ENCODE peak calls at places on chromosomes 2 and 18, in nine cellular contexts. G, A, Z, N, W, U, D, H and C are unnamed samples.

GRCh38 chr18:62486290-62486964 is 36.4 kb upstream of the ZCCHC2 start:
- DNase-seq in H (no peak), N (no peak), Z (peak), G (peak), U (no peak), D (peak), W (no peak), A (no peak), C (peak)

GRCh38 chr2:240579771-240580614 is 6.5 kb upstream of the CAPN10 start:
- DNase-seq in U (peak), N (no peak), G (peak), W (no peak), D (peak), H (peak), A (peak), Z (peak), C (peak)

GRCh38 chr2:29159125-29159524 is 43.9 kb downstream of the CLIP4 start:
- DNase-seq in N (no peak), A (no peak), Z (no peak), U (no peak), G (no peak), D (no peak), W (no peak), H (no peak), C (no peak)

GRCh38 chr2:230902180-230902899 is 22.7 kb downstream of the GPR55 start:
- DNase-seq in H (peak), G (peak), Z (peak), U (peak), A (peak), W (no peak), N (peak), D (peak), C (peak)

GRCh38 chr2:219119422-219120043 is 41.1 kb downstream of the NHEJ1 start:
- DNase-seq in W (peak), N (peak), U (peak), H (peak), G (peak), A (peak), Z (peak), D (peak), C (peak)

GRCh38 chr2:60311524-60311923 is 241.9 kb downstream of the BCL11A start:
- DNase-seq in A (no peak), U (no peak), Z (no peak), G (no peak), H (no peak), N (no peak), W (no peak), D (no peak), C (no peak)

GRCh38 chr2:74583504-74583903 is 29.0 kb downstream of the DOK1 start:
- DNase-seq in N (no peak), W (no peak), D (no peak), G (no peak), Z (peak), U (no peak), A (no peak), H (no peak), C (peak)

GRCh38 chr2:58895849-58896248 is 654.7 kb upstream of the FANCL start:
- DNase-seq in U (no peak), W (no peak), H (no peak), D (no peak), Z (peak), N (no peak), G (no peak), A (no peak), C (no peak)

GRCh38 chr2:67997528-67998267 is 65.1 kb downstream of the C1D start:
- DNase-seq in U (no peak), W (no peak), H (no peak), A (peak), G (peak), Z (peak), D (peak), N (no peak), C (peak)

GRCh38 chr2:38474833-38475566 is 97.9 kb upstream of the ATL2 start:
- DNase-seq in W (no peak), N (no peak), D (no peak), Z (no peak), A (no peak), G (no peak), H (no peak), U (no peak), C (no peak)

GRCh38 chr2:19217203-19217602 is 141.2 kb downstream of the OSR1 start:
- DNase-seq in N (no peak), H (no peak), G (no peak), Z (peak), D (no peak), U (no peak), W (no peak), A (no peak), C (peak)

GRCh38 chr18:63994783-63995399 is 25.0 kb downstream of the SERPINB8 start:
- DNase-seq in H (peak), D (peak), N (peak), Z (peak), W (no peak), G (peak), U (peak), A (peak), C (peak)

GRCh38 chr2:28436525-28437051 is 43.9 kb downstream of the FOSL2 start:
- DNase-seq in Z (no peak), W (no peak), H (no peak), D (peak), U (no peak), N (no peak), A (no peak), G (peak), C (no peak)

GRCh38 chr2:6828299-6828584 is 37.5 kb downstream of the CMPK2 start:
- DNase-seq in Z (peak), W (no peak), U (peak), H (peak), G (no peak), N (no peak), D (no peak), A (no peak), C (peak)

GRCh38 chr2:179579744-179580143 is 281.7 kb downstream of the ZNF385B start:
- DNase-seq in W (no peak), A (no peak), H (no peak), Z (peak), N (no peak), D (no peak), G (no peak), U (no peak), C (peak)

GRCh38 chr2:174797792-174798276 is 33.6 kb upstream of the CHRNA1 start:
- DNase-seq in G (no peak), A (peak), N (no peak), Z (peak), W (no peak), H (no peak), U (no peak), D (no peak), C (no peak)

GRCh38 chr2:133418671-133419070 is 149.6 kb downstream of the NCKAP5 start:
- DNase-seq in H (no peak), D (no peak), A (no peak), G (no peak), N (no peak), W (no peak), U (no peak), Z (no peak), C (no peak)

GRCh38 chr2:133424876-133425275 is 143.4 kb downstream of the NCKAP5 start:
- DNase-seq in A (no peak), U (no peak), N (no peak), D (no peak), H (no peak), W (no peak), G (peak), Z (peak), C (no peak)

GRCh38 chr2:133422946-133423345 is 145.3 kb downstream of the NCKAP5 start:
- DNase-seq in N (no peak), W (no peak), H (peak), A (peak), D (no peak), U (no peak), G (peak), Z (peak), C (peak)

GRCh38 chr2:133420748-133421147 is 147.5 kb downstream of the NCKAP5 start:
- DNase-seq in G (no peak), U (no peak), A (no peak), N (no peak), W (no peak), H (no peak), D (no peak), Z (no peak), C (no peak)

DNA sequence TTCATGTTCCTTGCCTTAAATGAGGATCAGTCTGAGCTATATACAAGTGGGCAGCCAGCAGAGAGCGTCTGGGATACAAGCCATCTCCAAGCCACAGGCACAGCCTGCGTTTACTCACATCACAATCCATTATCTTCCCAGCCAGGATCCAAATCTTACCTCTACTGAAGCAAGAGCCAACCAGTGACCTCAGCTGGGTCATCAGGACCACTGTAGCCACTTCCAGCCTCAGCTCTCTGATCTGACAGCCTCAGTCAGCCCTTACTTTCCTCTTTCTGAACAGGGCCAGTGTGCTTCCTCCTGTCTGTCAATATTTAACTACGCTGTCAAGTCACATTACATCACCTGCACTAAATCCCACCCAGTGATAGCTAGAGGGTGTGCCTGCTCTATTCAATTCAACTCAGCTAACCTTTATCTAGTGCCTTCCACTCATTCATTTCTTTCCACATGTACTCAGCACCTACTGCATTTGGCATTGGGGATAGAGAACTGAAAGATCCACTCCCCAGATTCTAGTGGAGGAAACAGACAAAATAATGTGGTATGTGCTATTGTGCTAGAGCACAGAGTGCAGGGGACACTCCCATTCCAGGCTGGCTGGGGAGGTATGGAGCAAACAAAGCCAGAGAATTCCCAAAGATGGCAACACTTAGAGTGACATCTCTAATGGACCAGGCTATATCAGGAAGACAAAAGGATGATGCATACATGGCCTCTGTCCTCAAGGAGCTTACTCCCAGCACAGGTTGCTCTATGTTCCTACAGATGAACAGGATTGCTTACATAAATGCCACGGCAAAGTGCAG is 146.5 kb downstream of the NCKAP5 start:
- DNase-seq in H (no peak), U (no peak), N (no peak), Z (peak), W (no peak), A (no peak), G (no peak), D (no peak), C (no peak)
- TF ChIP-seq CTCF in H (no peak), U (no peak), N (no peak), Z (no peak), W (no peak), A (no peak), G (no peak), D (no peak), C (no peak)

GRCh38 chr18:49672853-49673252 is 111.0 kb downstream of the LIPG start:
- DNase-seq in G (no peak), N (no peak), A (no peak), U (no peak), H (no peak), Z (no peak), W (no peak), D (no peak), C (no peak)

GRCh38 chr18:49677081-49677480 is 115.2 kb downstream of the LIPG start:
- DNase-seq in H (no peak), Z (no peak), N (no peak), U (no peak), W (no peak), G (no peak), A (no peak), D (no peak), C (no peak)

GRCh38 chr18:49669403-49669802 is 107.5 kb downstream of the LIPG start:
- DNase-seq in U (no peak), Z (no peak), W (no peak), N (no peak), A (no peak), G (peak), D (peak), H (no peak), C (no peak)

GRCh38 chr18:49668583-49669290 is 106.9 kb downstream of the LIPG start:
- DNase-seq in D (no peak), H (no peak), W (no peak), U (no peak), Z (no peak), G (no peak), A (no peak), N (no peak), C (peak)

DNA sequence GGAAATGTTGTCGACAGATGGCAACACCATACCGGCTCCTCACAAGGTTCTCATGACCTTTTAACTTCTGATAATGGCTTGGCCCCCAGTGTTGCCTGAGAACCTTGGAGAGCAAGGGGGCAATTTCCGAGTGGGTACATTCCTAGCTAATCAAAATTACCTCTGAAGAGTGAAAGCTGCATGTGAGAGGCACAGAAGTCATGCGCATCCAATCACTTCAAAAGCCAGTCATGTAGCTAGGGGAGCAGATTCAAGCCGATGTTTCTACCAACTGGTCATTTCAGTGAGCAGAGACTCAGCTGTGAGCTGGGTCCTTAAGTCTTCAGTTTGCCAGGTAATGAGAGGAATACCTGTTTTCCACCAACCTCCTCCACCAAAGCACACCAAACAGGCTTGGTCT is 111.4 kb downstream of the LIPG start:
- DNase-seq in D (no peak), N (no peak), Z (no peak), A (no peak), W (no peak), G (no peak), H (no peak), U (no peak), C (no peak)
- TF ChIP-seq CTCF in D (no peak), N (no peak), Z (no peak), A (no peak), W (no peak), G (no peak), H (no peak), U (no peak), C (no peak)

GRCh38 chr2:102020596-102021170 is 28.9 kb downstream of the IL1R2 start:
- DNase-seq in G (peak), D (peak), A (peak), Z (peak), U (peak), N (peak), W (peak), H (peak), C (peak)
- TF ChIP-seq CTCF in G (peak), D (peak), A (peak), Z (peak), U (peak), N (peak), W (peak), H (peak), C (peak)

GRCh38 chr2:205496370-205496769 is 185.9 kb upstream of the NRP2 start:
- DNase-seq in W (no peak), A (no peak), U (no peak), Z (no peak), H (no peak), N (no peak), G (no peak), D (no peak), C (no peak)
- TF ChIP-seq CTCF in W (no peak), A (no peak), U (no peak), Z (peak), H (no peak), N (no peak), G (no peak), D (no peak), C (no peak)

GRCh38 chr2:88159955-88160415 is 10.2 kb upstream of the THNSL2 start:
- DNase-seq in H (peak), A (peak), W (no peak), G (peak), N (peak), Z (peak), D (peak), U (peak), C (peak)
- TF ChIP-seq CTCF in H (peak), A (peak), W (peak), G (peak), N (peak), Z (peak), D (peak), U (peak), C (peak)